ENCODE peak calls at places on chromosomes 7 and 10, in nine cellular contexts. One of them, this sample, is unnamed.

GRCh38 chr10:48363617-48364355 is 57.3 kb downstream of the MAPK8 start:
- DNase-seq in kidney: no peak
- DNase-seq in left lung: no peak
- DNase-seq in spleen: no peak
- DNase-seq in GM23338: peak; percentile 79
- DNase-seq in ovary: peak; percentile 15
- DNase-seq in cardiac muscle cell: peak; percentile 61
- DNase-seq in heart right ventricle: peak; percentile 52
- DNase-seq in IMR-90: peak; percentile 80
- DNase-seq in this sample: no peak

GRCh38 chr10:96614515-96614914 is 27.7 kb upstream of the TM9SF3 start:
- DNase-seq in kidney: no peak
- DNase-seq in left lung: no peak
- DNase-seq in spleen: no peak
- DNase-seq in GM23338: no peak
- DNase-seq in ovary: no peak
- DNase-seq in cardiac muscle cell: peak; percentile 21
- DNase-seq in heart right ventricle: no peak
- DNase-seq in IMR-90: peak; percentile 87
- DNase-seq in this sample: no peak

GRCh38 chr7:106110238-106110560 is 1.9 kb downstream of the SYPL1 start:
- DNase-seq in kidney: no peak
- DNase-seq in left lung: no peak
- DNase-seq in spleen: no peak
- DNase-seq in GM23338: no peak
- DNase-seq in ovary: no peak
- DNase-seq in cardiac muscle cell: no peak
- DNase-seq in heart right ventricle: no peak
- DNase-seq in IMR-90: no peak
- DNase-seq in this sample: no peak

GRCh38 chr7:11373546-11374142 is 400.0 kb downstream of the PHF14 start:
- DNase-seq in kidney: no peak
- DNase-seq in left lung: no peak
- DNase-seq in spleen: no peak
- DNase-seq in GM23338: peak; percentile 62
- DNase-seq in ovary: no peak
- DNase-seq in cardiac muscle cell: peak; percentile 33
- DNase-seq in heart right ventricle: no peak
- DNase-seq in IMR-90: no peak
- DNase-seq in this sample: no peak

GRCh38 chr10:91340613-91341362 is 69.4 kb upstream of the HECTD2 start:
- DNase-seq in kidney: no peak
- DNase-seq in left lung: no peak
- DNase-seq in spleen: no peak
- DNase-seq in GM23338: no peak
- DNase-seq in ovary: no peak
- DNase-seq in cardiac muscle cell: no peak
- DNase-seq in heart right ventricle: no peak
- DNase-seq in IMR-90: peak; percentile 94
- DNase-seq in this sample: no peak

GRCh38 chr10:69123306-69123746 is 652 bp upstream of the VPS26A start:
- DNase-seq in kidney: no peak
- DNase-seq in left lung: no peak
- DNase-seq in spleen: no peak
- DNase-seq in GM23338: peak; percentile 73
- DNase-seq in ovary: no peak
- DNase-seq in cardiac muscle cell: peak; percentile 83
- DNase-seq in heart right ventricle: no peak
- DNase-seq in IMR-90: peak; percentile 71
- DNase-seq in this sample: no peak

GRCh38 chr7:118153551-118154177 is 30.3 kb upstream of the LSM8 start:
- DNase-seq in kidney: no peak
- DNase-seq in left lung: no peak
- DNase-seq in spleen: no peak
- DNase-seq in GM23338: peak; percentile 72
- DNase-seq in ovary: no peak
- DNase-seq in cardiac muscle cell: peak; percentile 39
- DNase-seq in heart right ventricle: no peak
- DNase-seq in IMR-90: peak; percentile 33
- DNase-seq in this sample: no peak

GRCh38 chr7:72307566-72307965 is 104.6 kb downstream of the CALN1 start:
- DNase-seq in kidney: no peak
- DNase-seq in left lung: no peak
- DNase-seq in spleen: no peak
- DNase-seq in GM23338: no peak
- DNase-seq in ovary: no peak
- DNase-seq in cardiac muscle cell: no peak
- DNase-seq in heart right ventricle: no peak
- DNase-seq in IMR-90: no peak
- DNase-seq in this sample: no peak

GRCh38 chr10:124221356-124222297 is 128.2 kb upstream of the CHST15 start:
- DNase-seq in kidney: peak; percentile 18
- DNase-seq in left lung: no peak
- DNase-seq in spleen: no peak
- DNase-seq in GM23338: no peak
- DNase-seq in ovary: no peak
- DNase-seq in cardiac muscle cell: peak; percentile 15
- DNase-seq in heart right ventricle: peak; percentile 34
- DNase-seq in IMR-90: no peak
- DNase-seq in this sample: no peak

GRCh38 chr7:137074386-137075030 is 206.1 kb downstream of the CHRM2 start:
- DNase-seq in kidney: no peak
- DNase-seq in left lung: no peak
- DNase-seq in spleen: no peak
- DNase-seq in GM23338: no peak
- DNase-seq in ovary: no peak
- DNase-seq in cardiac muscle cell: no peak
- DNase-seq in heart right ventricle: no peak
- DNase-seq in IMR-90: peak; percentile 87
- DNase-seq in this sample: no peak

GRCh38 chr7:98956937-98957336 is 78.6 kb downstream of the TRRAP start:
- DNase-seq in kidney: no peak
- DNase-seq in left lung: no peak
- DNase-seq in spleen: no peak
- DNase-seq in GM23338: no peak
- DNase-seq in ovary: no peak
- DNase-seq in cardiac muscle cell: no peak
- DNase-seq in heart right ventricle: peak; percentile 52
- DNase-seq in IMR-90: no peak
- DNase-seq in this sample: no peak

GRCh38 chr10:97713351-97713827 is at the start of gene MARVELD1:
- DNase-seq in kidney: peak; percentile 94
- DNase-seq in left lung: peak; percentile 85
- DNase-seq in spleen: no peak
- DNase-seq in GM23338: peak; percentile 92
- DNase-seq in ovary: peak; percentile 88
- DNase-seq in cardiac muscle cell: peak; percentile 55
- DNase-seq in heart right ventricle: peak; percentile 81
- DNase-seq in IMR-90: peak; percentile 77
- DNase-seq in this sample: no peak

GRCh38 chr7:83946801-83947200 is 247.8 kb downstream of the SEMA3A start:
- DNase-seq in kidney: no peak
- DNase-seq in left lung: no peak
- DNase-seq in spleen: no peak
- DNase-seq in GM23338: no peak
- DNase-seq in ovary: no peak
- DNase-seq in cardiac muscle cell: no peak
- DNase-seq in heart right ventricle: no peak
- DNase-seq in IMR-90: no peak
- DNase-seq in this sample: no peak

DNA sequence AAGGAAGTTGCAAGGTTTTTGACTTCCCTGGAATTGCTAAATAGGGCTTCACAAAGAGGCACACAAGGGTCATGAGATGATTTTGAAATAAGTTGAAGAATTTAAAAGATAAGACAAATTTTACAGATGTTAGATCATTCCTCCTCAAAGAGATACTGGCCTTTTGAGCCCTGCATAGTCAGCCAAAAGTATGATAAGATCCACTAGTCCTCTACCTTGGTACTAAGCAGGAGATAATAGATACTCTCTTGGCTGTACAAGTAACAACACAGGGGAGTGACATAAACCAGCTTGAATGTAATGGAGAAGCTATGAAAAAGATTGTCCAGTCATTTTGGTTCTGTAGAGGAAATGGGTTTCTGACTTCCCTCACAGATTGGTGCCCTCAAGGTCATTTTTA is 98.5 kb upstream of the GPR141 start:
- DNase-seq in kidney: no peak
- DNase-seq in left lung: no peak
- DNase-seq in spleen: no peak
- DNase-seq in GM23338: no peak
- DNase-seq in ovary: no peak
- DNase-seq in cardiac muscle cell: no peak
- DNase-seq in heart right ventricle: no peak
- DNase-seq in IMR-90: no peak
- DNase-seq in this sample: no peak
- TF ChIP-seq CTCF in kidney: no peak
- TF ChIP-seq CTCF in left lung: no peak
- TF ChIP-seq CTCF in spleen: no peak
- TF ChIP-seq CTCF in GM23338: no peak
- TF ChIP-seq CTCF in ovary: no peak
- TF ChIP-seq CTCF in cardiac muscle cell: no peak
- TF ChIP-seq CTCF in heart right ventricle: no peak
- TF ChIP-seq CTCF in IMR-90: no peak
- TF ChIP-seq CTCF in this sample: no peak

GRCh38 chr10:32317795-32318194 is 29.2 kb downstream of the EPC1 start:
- DNase-seq in kidney: no peak
- DNase-seq in left lung: no peak
- DNase-seq in spleen: no peak
- DNase-seq in GM23338: no peak
- DNase-seq in ovary: no peak
- DNase-seq in cardiac muscle cell: no peak
- DNase-seq in heart right ventricle: no peak
- DNase-seq in IMR-90: no peak
- DNase-seq in this sample: no peak

GRCh38 chr10:32321016-32321631 is 25.8 kb downstream of the EPC1 start:
- DNase-seq in kidney: no peak
- DNase-seq in left lung: no peak
- DNase-seq in spleen: no peak
- DNase-seq in GM23338: no peak
- DNase-seq in ovary: no peak
- DNase-seq in cardiac muscle cell: no peak
- DNase-seq in heart right ventricle: no peak
- DNase-seq in IMR-90: no peak
- DNase-seq in this sample: no peak

GRCh38 chr10:32314588-32314987 is 32.4 kb downstream of the EPC1 start:
- DNase-seq in kidney: no peak
- DNase-seq in left lung: no peak
- DNase-seq in spleen: no peak
- DNase-seq in GM23338: no peak
- DNase-seq in ovary: no peak
- DNase-seq in cardiac muscle cell: no peak
- DNase-seq in heart right ventricle: no peak
- DNase-seq in IMR-90: no peak
- DNase-seq in this sample: no peak

GRCh38 chr10:32315426-32315825 is 31.5 kb downstream of the EPC1 start:
- DNase-seq in kidney: no peak
- DNase-seq in left lung: no peak
- DNase-seq in spleen: no peak
- DNase-seq in GM23338: no peak
- DNase-seq in ovary: no peak
- DNase-seq in cardiac muscle cell: no peak
- DNase-seq in heart right ventricle: no peak
- DNase-seq in IMR-90: no peak
- DNase-seq in this sample: no peak

DNA sequence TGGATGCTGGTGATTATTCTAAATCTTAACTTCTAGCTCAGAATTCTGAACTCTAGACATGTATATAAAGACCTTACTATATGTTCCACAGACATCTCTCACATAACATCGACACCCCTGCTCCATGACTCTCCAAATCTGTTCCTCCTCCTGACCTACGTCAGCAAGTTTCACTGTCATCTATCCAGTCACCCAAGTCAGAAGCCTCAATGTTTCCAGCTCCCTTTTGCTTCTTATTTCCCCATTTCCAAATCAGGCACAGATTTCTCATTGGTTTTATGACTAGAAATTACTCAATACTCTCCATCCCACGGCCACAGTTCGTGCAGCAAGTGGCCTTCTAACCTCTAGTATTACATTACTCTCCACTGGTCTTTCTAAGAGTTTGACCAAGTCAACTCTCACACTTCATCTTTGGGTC is 28.5 kb downstream of the EPC1 start:
- DNase-seq in kidney: no peak
- DNase-seq in left lung: no peak
- DNase-seq in spleen: no peak
- DNase-seq in GM23338: no peak
- DNase-seq in ovary: no peak
- DNase-seq in cardiac muscle cell: no peak
- DNase-seq in heart right ventricle: peak; percentile 11
- DNase-seq in IMR-90: no peak
- DNase-seq in this sample: no peak
- H3K4me1 ChIP-seq in kidney: peaks cover 13% of the 10 kb centered on the region
- H3K4me1 ChIP-seq in left lung: peaks cover 17% of the 10 kb centered on the region
- H3K4me1 ChIP-seq in spleen: peaks cover 95% of the 10 kb centered on the region
- H3K4me1 ChIP-seq in GM23338: peaks cover 13% of the 10 kb centered on the region
- H3K4me1 ChIP-seq in ovary: peaks cover 7% of the 10 kb centered on the region
- H3K4me1 ChIP-seq in cardiac muscle cell: no peaks in the 10 kb centered on the region
- H3K4me1 ChIP-seq in heart right ventricle: peaks cover 3% of the 10 kb centered on the region
- H3K4me1 ChIP-seq in IMR-90: peaks cover 10% of the 10 kb centered on the region
- H3K4me1 ChIP-seq in this sample: peaks cover 72% of the 10 kb centered on the region

GRCh38 chr7:25580156-25580555 is 351.9 kb upstream of the NPVF start:
- DNase-seq in kidney: no peak
- DNase-seq in left lung: no peak
- DNase-seq in spleen: no peak
- DNase-seq in GM23338: no peak
- DNase-seq in ovary: no peak
- DNase-seq in cardiac muscle cell: no peak
- DNase-seq in heart right ventricle: no peak
- DNase-seq in IMR-90: no peak
- DNase-seq in this sample: no peak
- H3K27ac ChIP-seq in kidney: no peak overlapping the region
- H3K27ac ChIP-seq in left lung: no peak overlapping the region
- H3K27ac ChIP-seq in spleen: no peak overlapping the region
- H3K27ac ChIP-seq in GM23338: no peak overlapping the region
- H3K27ac ChIP-seq in ovary: no peak overlapping the region
- H3K27ac ChIP-seq in cardiac muscle cell: no peak overlapping the region
- H3K27ac ChIP-seq in heart right ventricle: no peak overlapping the region
- H3K27ac ChIP-seq in IMR-90: no peak overlapping the region
- H3K27ac ChIP-seq in this sample: no peak overlapping the region

DNA sequence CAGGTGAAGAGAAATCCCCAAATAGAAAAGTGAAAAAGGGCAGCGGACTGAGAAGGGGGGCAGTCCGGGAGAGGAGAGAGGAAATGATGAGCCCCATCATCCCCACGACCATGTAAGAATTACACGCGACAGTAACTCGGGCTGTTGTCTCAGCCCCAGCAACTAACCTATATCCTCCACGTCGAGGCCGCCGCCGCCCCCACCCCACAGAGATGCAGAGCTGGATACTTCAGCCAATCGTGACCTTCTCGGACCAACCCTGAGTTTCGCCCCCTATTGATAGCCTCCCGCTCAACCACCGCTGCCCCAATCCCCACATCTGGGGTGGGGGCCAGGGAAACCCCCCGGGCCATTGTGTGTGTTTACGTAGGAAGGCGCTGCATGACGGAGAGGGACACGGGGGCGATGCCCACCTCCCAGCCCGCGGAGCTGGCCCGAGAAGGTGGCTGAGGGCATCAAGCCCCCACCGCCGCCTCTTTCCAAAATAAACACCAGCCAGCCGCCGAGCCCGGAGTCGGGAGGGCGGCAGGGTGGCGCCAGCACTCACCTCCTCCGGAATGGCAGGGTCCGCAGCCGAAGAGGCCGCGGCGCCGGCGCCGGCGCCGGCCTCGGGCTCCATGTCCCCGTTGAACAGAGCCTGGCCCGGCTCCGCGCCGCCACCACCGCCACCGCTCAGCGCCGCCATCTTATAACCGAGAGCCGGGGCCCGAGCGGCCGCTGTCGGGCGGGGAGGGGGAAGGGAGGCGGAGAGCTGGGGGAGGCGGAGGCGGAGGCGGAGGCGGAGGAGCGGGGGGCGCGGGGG is 509 bp downstream of the BRAF start:
- DNase-seq in kidney: peak; percentile 94
- DNase-seq in left lung: peak; percentile 95
- DNase-seq in spleen: no peak
- DNase-seq in GM23338: peak; percentile 92
- DNase-seq in ovary: peak; percentile 74
- DNase-seq in cardiac muscle cell: peak; percentile 82
- DNase-seq in heart right ventricle: peak; percentile 76
- DNase-seq in IMR-90: peak; percentile 68
- DNase-seq in this sample: peak; percentile 55
- TF ChIP-seq CTCF in kidney: peak; percentile 29
- TF ChIP-seq CTCF in left lung: peak; percentile 16
- TF ChIP-seq CTCF in spleen: peak; percentile 17
- TF ChIP-seq CTCF in GM23338: peak; percentile 48
- TF ChIP-seq CTCF in ovary: no peak
- TF ChIP-seq CTCF in cardiac muscle cell: peak; percentile 49
- TF ChIP-seq CTCF in heart right ventricle: no peak
- TF ChIP-seq CTCF in IMR-90: peak; percentile 54
- TF ChIP-seq CTCF in this sample: no peak